ENCODE peak calls at places on chromosomes 6 and 20, in seven cellular contexts. F, M, D, I, Y, K and W are unnamed samples.

GRCh38 chr6:159042003-159042823 is 2.6 kb downstream of the TAGAP start:
- DNase-seq in F (peak; percentile 97), M (peak; percentile 70), D (no peak), I (peak; percentile 72), Y (peak; percentile 75), K (peak; percentile 73), W (no peak)

GRCh38 chr6:13355043-13355945 is 27.0 kb upstream of the TBC1D7 start:
- DNase-seq in F (no peak), M (peak; percentile 41), D (no peak), I (no peak), Y (no peak), K (no peak), W (no peak)

GRCh38 chr6:144151010-144151727 is 852 bp downstream of the STX11 start:
- DNase-seq in F (peak; percentile 9), M (no peak), D (no peak), I (no peak), Y (no peak), K (no peak), W (peak; percentile 17)

GRCh38 chr20:59836768-59837167 is 96.7 kb downstream of the SYCP2 start:
- DNase-seq in F (peak; percentile 13), M (no peak), D (no peak), I (no peak), Y (no peak), K (peak; percentile 29), W (no peak)

GRCh38 chr6:2831392-2831791 is 10.3 kb downstream of the SERPINB1 start:
- DNase-seq in F (no peak), M (no peak), D (no peak), I (no peak), Y (no peak), K (no peak), W (no peak)

GRCh38 chr6:83603560-83603959 is 91.2 kb downstream of the PRSS35 start:
- DNase-seq in F (no peak), M (no peak), D (no peak), I (no peak), Y (no peak), K (no peak), W (no peak)

GRCh38 chr6:144897441-144897921 is 612.3 kb downstream of the UTRN start:
- DNase-seq in F (no peak), M (no peak), D (no peak), I (no peak), Y (no peak), K (no peak), W (no peak)

GRCh38 chr6:128899651-128900050 is 16.7 kb downstream of the LAMA2 start:
- DNase-seq in F (no peak), M (no peak), D (no peak), I (no peak), Y (no peak), K (no peak), W (no peak)

GRCh38 chr6:2848851-2849250 is 7.2 kb upstream of the SERPINB1 start:
- DNase-seq in F (peak; percentile 84), M (no peak), D (no peak), I (no peak), Y (no peak), K (no peak), W (no peak)

GRCh38 chr20:62900052-62900691 is 26.1 kb downstream of the DIDO1 start:
- DNase-seq in F (peak; percentile 92), M (peak; percentile 82), D (no peak), I (peak; percentile 77), Y (peak; percentile 92), K (peak; percentile 88), W (peak; percentile 87)

GRCh38 chr6:93562566-93562965 is 143.2 kb upstream of the EPHA7 start:
- DNase-seq in F (no peak), M (no peak), D (no peak), I (no peak), Y (no peak), K (no peak), W (no peak)

GRCh38 chr6:1771324-1771723 is 161.6 kb downstream of the FOXC1 start:
- DNase-seq in F (no peak), M (no peak), D (no peak), I (no peak), Y (no peak), K (no peak), W (no peak)

GRCh38 chr6:106913676-106914280 is 60.8 kb downstream of the CD24 start:
- DNase-seq in F (no peak), M (peak; percentile 64), D (no peak), I (no peak), Y (no peak), K (no peak), W (peak; percentile 5)

GRCh38 chr20:58308680-58309527 is 611 bp upstream of the RAB22A start:
- DNase-seq in F (peak; percentile 63), M (no peak), D (peak; percentile 84), I (peak; percentile 57), Y (peak; percentile 88), K (peak; percentile 82), W (peak; percentile 66)

GRCh38 chr6:33215761-33216649 is 7.7 kb downstream of the RING1 start:
- DNase-seq in F (no peak), M (no peak), D (no peak), I (no peak), Y (peak; percentile 51), K (no peak), W (no peak)

GRCh38 chr6:105819774-105820173 is 266.4 kb upstream of the PRDM1 start:
- DNase-seq in F (no peak), M (no peak), D (no peak), I (no peak), Y (no peak), K (no peak), W (no peak)

GRCh38 chr20:56091635-56092180 is 86.4 kb upstream of the CBLN4 start:
- DNase-seq in F (no peak), M (no peak), D (no peak), I (no peak), Y (no peak), K (no peak), W (no peak)

GRCh38 chr6:122758927-122759334 is 20.6 kb upstream of the FABP7 start:
- DNase-seq in F (no peak), M (no peak), D (no peak), I (no peak), Y (no peak), K (no peak), W (no peak)

GRCh38 chr6:133396630-133397335 is 155.6 kb downstream of the EYA4 start:
- DNase-seq in F (no peak), M (no peak), D (no peak), I (no peak), Y (no peak), K (no peak), W (no peak)

DNA sequence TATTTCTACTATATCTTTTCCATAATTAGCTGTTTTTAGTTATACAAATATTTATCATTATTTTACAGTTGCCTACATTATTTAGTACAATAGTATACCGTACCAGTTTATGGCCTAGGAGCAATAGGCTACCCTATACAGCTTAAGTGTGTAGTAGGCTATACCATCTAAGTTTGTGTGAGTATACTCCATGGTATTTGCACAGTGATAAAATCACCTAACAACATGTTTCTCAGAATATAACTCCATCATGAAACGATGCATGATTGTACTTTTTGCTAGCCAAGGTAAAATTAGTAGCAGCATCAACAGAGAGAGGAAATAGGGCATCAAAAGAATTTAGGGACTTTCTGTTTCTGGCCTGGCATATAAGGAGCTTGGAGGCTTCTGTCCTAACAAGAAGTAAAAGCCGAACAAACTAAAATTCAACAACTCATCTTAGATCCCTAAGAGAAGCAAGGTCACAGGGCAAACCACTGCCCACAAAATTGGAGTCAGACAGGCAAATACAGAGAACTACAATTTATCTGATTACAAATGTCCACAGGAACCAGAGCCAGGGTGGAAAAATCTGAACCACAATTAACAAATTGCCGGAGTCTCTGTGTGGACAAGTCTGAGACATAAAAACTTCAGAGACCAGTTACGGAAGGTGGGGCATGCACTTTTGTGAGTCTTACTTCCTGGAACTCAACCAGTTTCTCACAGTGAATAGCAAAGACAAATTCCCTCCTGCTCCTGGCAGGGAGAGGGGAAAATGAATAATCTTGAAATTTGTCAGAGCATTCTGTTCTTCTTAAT is 671.4 kb downstream of the RFPL4B start:
- DNase-seq in F (no peak), M (no peak), D (no peak), I (no peak), Y (peak; percentile 55), K (no peak), W (no peak)
- TF ChIP-seq POLR2AphosphoS5 in F (no peak), M (no peak), D (no peak), I (no peak), Y (no peak), K (no peak), W (no peak)

DNA sequence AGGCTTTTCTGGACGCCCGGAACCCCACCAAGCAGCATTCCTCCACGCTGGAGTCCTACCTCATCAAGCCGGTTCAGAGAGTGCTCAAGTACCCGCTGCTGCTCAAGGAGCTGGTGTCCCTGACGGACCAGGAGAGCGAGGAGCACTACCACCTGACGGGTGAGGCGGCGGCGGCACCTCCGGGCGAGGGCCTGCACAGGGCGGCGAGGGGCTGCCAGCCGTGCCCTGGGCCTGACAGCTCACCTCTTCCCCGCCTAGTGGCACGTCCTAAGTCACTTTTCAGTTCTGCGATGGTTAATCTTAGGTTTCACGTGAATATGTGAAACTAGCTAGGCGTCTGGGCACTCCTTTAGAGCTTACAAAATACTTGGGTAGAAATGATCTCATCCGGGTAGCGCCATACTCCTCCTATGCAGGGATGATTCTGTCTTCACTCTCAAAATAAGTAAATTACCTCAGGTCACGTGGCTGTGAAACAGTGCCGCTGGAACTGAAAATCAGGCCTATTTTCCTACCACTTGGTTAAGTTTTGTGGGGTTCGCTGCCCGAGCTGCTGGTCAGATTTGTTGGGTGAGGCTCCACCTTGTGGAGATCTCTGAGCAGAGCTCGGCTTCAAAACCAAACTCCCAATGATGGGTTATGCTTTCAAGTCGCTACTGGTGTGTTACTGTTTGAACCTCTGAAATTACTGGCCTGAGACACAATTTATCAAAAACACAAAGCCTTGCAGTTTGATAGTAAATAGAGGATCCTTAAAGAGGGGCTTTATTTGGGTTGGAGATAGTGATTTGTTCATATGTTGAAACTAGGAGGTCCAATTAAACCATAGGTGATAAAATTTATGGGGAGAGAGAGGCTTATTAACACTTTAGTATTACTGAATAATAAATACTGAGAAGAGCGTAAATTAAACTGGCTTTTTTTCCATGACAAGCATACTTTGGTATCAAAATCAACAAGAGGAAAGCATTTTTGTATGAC is 15.5 kb upstream of the CLDN20 start:
- DNase-seq in F (peak; percentile 83), M (peak; percentile 43), D (no peak), I (no peak), Y (peak; percentile 84), K (peak; percentile 67), W (peak; percentile 49)
- TF ChIP-seq POLR2AphosphoS5 in F (no peak), M (no peak), D (no peak), I (no peak), Y (no peak), K (no peak), W (no peak)

DNA sequence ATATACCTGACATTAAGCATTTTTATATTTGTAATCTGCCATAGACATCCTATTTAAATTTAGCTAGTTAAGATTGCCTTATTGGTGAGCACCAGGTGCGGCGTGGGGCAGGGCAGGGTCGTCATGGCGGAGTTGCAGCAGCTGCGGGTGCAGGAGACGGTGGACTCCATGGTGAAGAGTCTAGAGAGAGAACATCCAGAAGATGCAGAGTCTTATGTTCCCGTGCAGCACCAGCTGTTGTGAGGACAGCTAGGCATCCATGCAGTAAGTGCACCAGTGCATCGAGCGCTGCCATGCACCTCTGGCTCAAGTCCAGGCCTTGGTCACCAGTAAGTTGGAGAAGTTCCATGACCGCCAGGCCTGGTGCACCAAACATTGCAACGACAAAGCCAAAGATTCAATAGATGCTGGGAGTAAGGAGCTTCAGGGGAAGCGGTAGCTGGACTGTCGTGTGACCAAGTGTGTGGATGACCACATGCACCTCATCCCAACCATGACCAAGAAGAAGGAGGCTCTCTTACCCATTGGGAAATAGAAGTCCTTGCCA is 586.2 kb downstream of the CD109 start:
- DNase-seq in F (no peak), M (no peak), D (no peak), I (no peak), Y (peak; percentile 60), K (no peak), W (no peak)
- TF ChIP-seq POLR2AphosphoS5 in F (no peak), M (no peak), D (no peak), I (no peak), Y (no peak), K (no peak), W (no peak)

GRCh38 chr20:41137412-41138216 is at the start of gene PLCG1:
- DNase-seq in F (peak; percentile 91), M (peak; percentile 72), D (peak; percentile 85), I (peak; percentile 69), Y (peak; percentile 91), K (peak; percentile 91), W (peak; percentile 78)
- TF ChIP-seq POLR2AphosphoS5 in F (peak; percentile 45), M (peak; percentile 31), D (no peak), I (peak; percentile 54), Y (peak; percentile 61), K (peak; percentile 88), W (no peak)